ENCODE peak calls at places on chromosomes 16 and 17, in eight cellular contexts. J, C, E, W, S, X, G and F are unnamed samples.

GRCh38 chr16:35733278-35733965 is 2274.0 kb downstream of the TP53TG3F start:
- DNase-seq in J (no peak), C (no peak), E (no peak), W (no peak), S (no peak), X (no peak), G (no peak), F (no peak)

GRCh38 chr16:57628008-57628781 is at the start of gene ADGRG1:
- DNase-seq in J (peak), C (peak), E (peak), W (peak), S (peak), X (no peak), G (no peak), F (peak)

GRCh38 chr17:80859004-80859941 is 132.4 kb upstream of the CHMP6 start:
- DNase-seq in J (no peak), C (no peak), E (no peak), W (peak), S (peak), X (peak), G (peak), F (no peak)

GRCh38 chr17:1137465-1137894 is 42.3 kb downstream of the ABR start:
- DNase-seq in J (peak), C (peak), E (no peak), W (no peak), S (no peak), X (no peak), G (no peak), F (no peak)

GRCh38 chr17:71969500-71969899 is 151.3 kb upstream of the SOX9 start:
- DNase-seq in J (no peak), C (no peak), E (no peak), W (no peak), S (no peak), X (no peak), G (no peak), F (no peak)

GRCh38 chr16:72858611-72859493 is 189.1 kb downstream of the ZFHX3 start:
- DNase-seq in J (no peak), C (no peak), E (no peak), W (peak), S (peak), X (no peak), G (no peak), F (no peak)

GRCh38 chr17:79135628-79136405 is 61.2 kb downstream of the ENGASE start:
- DNase-seq in J (no peak), C (no peak), E (no peak), W (no peak), S (no peak), X (no peak), G (no peak), F (no peak)

GRCh38 chr16:13997933-13998332 is 73.2 kb upstream of the MRTFB start:
- DNase-seq in J (peak), C (no peak), E (no peak), W (no peak), S (no peak), X (no peak), G (no peak), F (no peak)

GRCh38 chr17:39194985-39195524 is 2.4 kb downstream of the CACNB1 start:
- DNase-seq in J (no peak), C (no peak), E (no peak), W (no peak), S (no peak), X (no peak), G (no peak), F (no peak)

GRCh38 chr17:50095626-50096037 is 481 bp downstream of the PDK2 start:
- DNase-seq in J (no peak), C (no peak), E (no peak), W (no peak), S (no peak), X (no peak), G (no peak), F (no peak)

GRCh38 chr16:57773019-57773418 is 29.3 kb downstream of the KIFC3 start:
- DNase-seq in J (no peak), C (no peak), E (no peak), W (peak), S (no peak), X (no peak), G (no peak), F (no peak)

GRCh38 chr16:12617401-12617819 is 186.3 kb downstream of the CPPED1 start:
- DNase-seq in J (no peak), C (no peak), E (no peak), W (no peak), S (no peak), X (no peak), G (no peak), F (no peak)

GRCh38 chr16:62870554-62870953 is 834.3 kb upstream of the CDH8 start:
- DNase-seq in J (no peak), C (no peak), E (no peak), W (no peak), S (no peak), X (no peak), G (no peak), F (no peak)

GRCh38 chr16:12257926-12258561 is 281.5 kb downstream of the SNX29 start:
- DNase-seq in J (peak), C (no peak), E (no peak), W (no peak), S (no peak), X (peak), G (no peak), F (no peak)

GRCh38 chr16:89188064-89188441 is 12.3 kb downstream of the SLC22A31 start:
- DNase-seq in J (no peak), C (no peak), E (no peak), W (no peak), S (no peak), X (peak), G (no peak), F (no peak)

GRCh38 chr17:22512997-22513538 is 820.7 kb downstream of the KCNJ18 start:
- DNase-seq in J (no peak), C (no peak), E (no peak), W (no peak), S (no peak), X (no peak), G (no peak), F (no peak)

GRCh38 chr17:31674305-31674704 is 184.7 kb downstream of the COPRS start:
- DNase-seq in J (no peak), C (no peak), E (no peak), W (no peak), S (peak), X (no peak), G (no peak), F (peak)

GRCh38 chr16:89958068-89958467 is 9.5 kb downstream of the DEF8 start:
- DNase-seq in J (no peak), C (peak), E (peak), W (peak), S (peak), X (no peak), G (no peak), F (peak)

GRCh38 chr17:8366231-8366630 is 10.3 kb downstream of the KRABD2 start:
- DNase-seq in J (no peak), C (no peak), E (no peak), W (no peak), S (peak), X (no peak), G (no peak), F (peak)

GRCh38 chr16:23491490-23492391 is 18.6 kb downstream of the GGA2 start:
- DNase-seq in J (no peak), C (no peak), E (no peak), W (peak), S (peak), X (no peak), G (no peak), F (peak)

GRCh38 chr16:75714661-75715060 is 11.6 kb downstream of the CPHXL start:
- DNase-seq in J (no peak), C (no peak), E (no peak), W (no peak), S (no peak), X (no peak), G (no peak), F (no peak)

GRCh38 chr16:54347961-54348360 is 61.4 kb upstream of the IRX3 start:
- DNase-seq in J (peak), C (no peak), E (no peak), W (no peak), S (no peak), X (no peak), G (no peak), F (no peak)

GRCh38 chr17:81868674-81869220 is 2.4 kb downstream of the ARHGDIA start:
- DNase-seq in J (peak), C (peak), E (no peak), W (peak), S (peak), X (peak), G (peak), F (peak)

GRCh38 chr17:81870155-81870977 is 771 bp downstream of the ARHGDIA start:
- DNase-seq in J (peak), C (no peak), E (no peak), W (peak), S (peak), X (peak), G (peak), F (no peak)

GRCh38 chr17:81869221-81870154 is 1.6 kb downstream of the ARHGDIA start:
- DNase-seq in J (peak), C (peak), E (no peak), W (no peak), S (no peak), X (peak), G (peak), F (no peak)

GRCh38 chr17:81871387-81872120 is 417 bp upstream of the ARHGDIA start:
- DNase-seq in J (peak), C (peak), E (peak), W (peak), S (peak), X (peak), G (peak), F (peak)

DNA sequence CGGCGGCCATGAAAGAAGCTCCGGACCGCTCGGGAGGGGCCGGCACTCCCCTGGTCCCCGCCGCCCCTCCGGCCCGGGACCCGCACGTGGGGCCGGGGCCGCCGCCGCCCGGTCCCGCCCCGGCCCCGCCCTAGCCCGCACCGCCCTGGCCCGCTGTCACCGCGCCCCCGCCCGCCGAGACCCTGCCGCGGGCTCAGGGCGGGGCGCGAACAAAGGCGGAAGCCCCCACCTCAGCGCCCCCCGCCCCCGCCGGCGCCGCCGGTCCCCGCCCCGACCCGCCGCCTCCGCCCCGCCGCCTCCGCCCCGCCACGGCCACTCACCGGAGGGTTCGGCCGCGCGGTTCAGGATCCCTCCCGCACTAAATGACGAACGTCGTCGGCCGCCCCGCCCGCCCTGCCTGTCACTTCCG is at the start of gene ARHGDIA:
- DNase-seq in J (no peak), C (no peak), E (no peak), W (no peak), S (no peak), X (no peak), G (no peak), F (no peak)
- TF ChIP-seq POLR2A in J (no peak), C (no peak), E (no peak), W (no peak), S (peak), X (no peak), G (no peak), F (no peak)

DNA sequence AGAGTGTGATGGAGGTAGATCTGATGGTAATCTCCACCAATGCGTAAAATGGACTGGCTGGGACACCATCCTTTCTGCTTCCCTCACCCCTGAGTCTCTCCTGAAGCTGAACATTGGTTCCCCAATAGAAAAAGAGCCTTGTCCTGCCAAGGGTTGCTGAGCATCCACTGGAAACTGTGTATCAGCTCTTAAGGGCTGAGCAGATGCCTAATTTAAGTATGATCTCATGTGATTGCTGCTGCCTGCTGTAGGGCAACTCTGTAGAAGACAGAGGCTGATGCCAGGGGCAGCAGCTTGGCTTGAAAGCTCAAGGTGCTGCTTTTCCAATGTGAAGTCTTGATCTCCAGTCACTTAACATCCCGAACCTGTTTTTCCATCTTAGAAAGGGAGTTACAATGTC is 310.3 kb upstream of the CCL2 start:
- DNase-seq in J (no peak), C (no peak), E (no peak), W (no peak), S (no peak), X (no peak), G (no peak), F (no peak)
- TF ChIP-seq POLR2A in J (no peak), C (no peak), E (no peak), W (no peak), S (no peak), X (no peak), G (no peak), F (no peak)

DNA sequence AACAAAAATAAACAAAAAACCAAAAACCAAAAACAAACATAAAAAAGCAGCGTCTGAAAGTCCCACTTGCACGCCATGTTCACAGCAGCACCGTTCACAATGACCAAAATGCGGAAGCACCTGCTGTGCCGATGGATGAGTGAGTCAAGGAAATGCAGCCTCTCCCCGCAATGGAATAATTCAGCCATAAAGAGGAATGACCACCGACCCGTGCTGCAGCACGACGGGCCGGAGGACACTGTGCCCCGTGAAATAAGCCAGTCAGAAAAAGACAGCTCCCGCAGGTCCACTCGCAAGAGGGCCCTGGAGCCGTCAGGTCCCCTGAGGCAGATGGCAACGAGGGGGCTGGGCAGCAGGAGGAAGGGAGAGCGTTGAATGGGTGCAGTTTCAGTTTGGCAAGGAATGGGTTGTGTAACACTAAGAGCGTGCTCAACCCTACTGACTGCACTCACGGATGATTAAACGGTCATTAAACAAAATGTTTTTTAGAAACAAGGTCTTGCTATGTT is 5.1 kb downstream of the CLCN7 start:
- DNase-seq in J (peak), C (no peak), E (no peak), W (no peak), S (no peak), X (no peak), G (no peak), F (no peak)
- TF ChIP-seq POLR2A in J (no peak), C (no peak), E (no peak), W (no peak), S (no peak), X (no peak), G (no peak), F (no peak)

DNA sequence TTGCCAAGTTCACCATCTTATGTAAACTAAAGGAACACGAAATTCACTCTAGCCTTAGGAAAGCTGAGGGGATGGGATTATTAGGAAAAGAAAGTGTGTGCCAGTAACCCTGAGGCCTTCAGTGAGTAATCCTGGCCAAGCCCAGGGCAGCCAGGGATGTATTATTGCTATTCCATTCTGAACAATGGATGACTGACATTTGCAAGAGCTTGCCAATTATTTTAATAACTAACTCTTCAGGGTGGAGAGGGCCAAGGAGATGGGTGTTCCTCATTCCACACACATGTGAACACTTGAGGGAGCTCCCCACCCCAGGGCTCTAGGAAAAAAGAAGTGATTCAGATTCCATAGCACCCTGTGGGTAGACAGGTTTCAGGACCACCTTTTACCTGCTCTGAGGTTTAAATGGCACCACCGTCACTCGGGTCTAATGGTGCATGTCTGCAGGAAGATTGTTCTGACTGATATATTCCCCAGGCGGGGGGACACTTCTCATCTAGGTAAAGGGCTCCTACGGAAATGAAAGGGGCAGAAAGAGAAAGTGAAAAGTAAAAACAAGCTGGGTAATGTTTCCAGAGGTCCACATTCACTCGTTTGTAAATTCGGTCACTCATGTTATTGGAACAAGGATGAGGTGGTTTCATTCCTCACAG is 41.5 kb downstream of the TK2 start:
- DNase-seq in J (peak), C (peak), E (no peak), W (no peak), S (no peak), X (no peak), G (no peak), F (no peak)
- TF ChIP-seq POLR2A in J (no peak), C (no peak), E (no peak), W (no peak), S (no peak), X (no peak), G (no peak), F (no peak)

DNA sequence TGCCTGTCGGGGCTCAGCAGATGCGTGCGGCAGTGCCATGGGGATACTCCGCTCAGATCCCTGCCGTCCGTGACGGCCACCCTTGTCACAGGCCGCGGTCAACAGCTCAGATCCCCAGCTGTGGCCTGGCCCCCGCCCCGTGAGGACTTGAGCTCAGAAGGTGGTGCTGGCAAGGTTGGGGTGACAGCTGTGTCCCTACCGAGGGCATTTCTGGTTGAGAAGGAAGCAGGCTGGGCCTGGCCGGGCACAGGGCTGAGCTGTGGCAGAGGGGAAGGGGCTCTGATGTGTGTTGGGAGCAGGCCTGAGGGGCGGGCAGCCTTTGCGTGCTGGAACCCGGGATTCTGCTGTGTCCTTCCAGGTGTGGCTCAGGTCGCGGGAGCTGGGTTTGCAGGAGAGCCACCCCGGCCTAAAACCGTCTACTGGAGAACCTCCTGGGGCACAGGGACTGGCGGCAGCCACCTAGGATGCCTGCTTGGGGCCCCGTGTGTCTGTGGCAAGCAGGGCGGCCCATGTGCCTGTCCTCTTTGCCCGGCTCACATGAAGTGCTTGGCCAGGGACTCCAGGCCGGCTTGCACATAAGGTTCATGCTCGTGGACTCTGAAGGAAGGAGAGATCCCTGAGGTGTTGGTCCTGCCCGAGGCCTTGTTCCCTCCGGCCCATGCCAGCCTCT is 5.1 kb downstream of the UBE2I start:
- DNase-seq in J (no peak), C (no peak), E (no peak), W (no peak), S (no peak), X (no peak), G (no peak), F (no peak)
- TF ChIP-seq POLR2A in J (no peak), C (no peak), E (no peak), W (no peak), S (no peak), X (no peak), G (no peak), F (no peak)

GRCh38 chr16:85555549-85556455 is 57.3 kb upstream of the GSE1 start:
- DNase-seq in J (peak), C (peak), E (no peak), W (no peak), S (no peak), X (peak), G (peak), F (no peak)
- TF ChIP-seq POLR2A in J (peak), C (no peak), E (no peak), W (no peak), S (no peak), X (no peak), G (no peak), F (no peak)

GRCh38 chr17:75976175-75976848 is 2.7 kb downstream of the ACOX1 start:
- DNase-seq in J (no peak), C (no peak), E (no peak), W (no peak), S (peak), X (no peak), G (no peak), F (no peak)
- TF ChIP-seq POLR2A in J (peak), C (no peak), E (no peak), W (no peak), S (no peak), X (peak), G (no peak), F (no peak)

GRCh38 chr17:58531122-58531521 is 16.7 kb upstream of the MTMR4 start:
- DNase-seq in J (no peak), C (no peak), E (no peak), W (no peak), S (no peak), X (no peak), G (no peak), F (no peak)

GRCh38 chr17:58533616-58534188 is 19.3 kb upstream of the MTMR4 start:
- DNase-seq in J (no peak), C (no peak), E (no peak), W (no peak), S (no peak), X (no peak), G (no peak), F (no peak)

GRCh38 chr17:58531661-58532554 is 17.5 kb upstream of the MTMR4 start:
- DNase-seq in J (peak), C (no peak), E (no peak), W (peak), S (peak), X (peak), G (peak), F (peak)

GRCh38 chr17:58534331-58534730 is 19.9 kb upstream of the MTMR4 start:
- DNase-seq in J (no peak), C (no peak), E (no peak), W (no peak), S (no peak), X (no peak), G (no peak), F (no peak)

DNA sequence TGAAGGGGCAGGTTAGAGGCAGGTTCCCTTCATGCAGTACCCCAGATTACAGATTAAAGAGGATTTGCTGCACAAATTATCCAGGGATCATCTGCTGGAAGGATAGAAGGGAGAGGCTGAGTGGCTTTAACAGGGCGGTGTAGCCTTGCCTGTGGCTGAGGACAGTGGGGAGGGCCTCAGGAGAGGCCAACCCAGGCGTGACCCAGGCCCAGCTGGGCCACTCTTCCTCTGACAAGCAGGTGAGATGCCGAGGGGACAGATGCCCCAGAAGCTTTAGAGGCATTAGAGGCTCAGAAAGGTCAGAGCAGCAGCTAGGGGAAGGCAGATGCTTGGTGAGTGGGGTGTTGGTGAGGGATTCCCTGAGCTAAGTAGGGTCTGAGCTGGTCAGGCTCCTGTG is 18.1 kb upstream of the MTMR4 start:
- DNase-seq in J (no peak), C (no peak), E (no peak), W (no peak), S (no peak), X (no peak), G (no peak), F (no peak)
- TF ChIP-seq POLR2A in J (no peak), C (no peak), E (no peak), W (no peak), S (no peak), X (no peak), G (no peak), F (no peak)